ENCODE peak calls at places on chromosome 1, in seven cellular contexts. B is Right ventricle myocardium inferior, K is HTR-8/SVneo, H is fibroblast of gingiva, G is SW 1271, I is Right ventricle myocardium superior, M is GM20000. C is an unnamed sample.

GRCh38 chr1:231040019-231040799 is at the start of gene FAM89A:
- DNase-seq in H (peak; percentile 24), B (no peak), K (peak; percentile 71), I (peak; percentile 72), G (no peak), M (peak; percentile 95), C (peak; percentile 83)

GRCh38 chr1:34398916-34399275 is 222.2 kb downstream of the C1orf94 start:
- DNase-seq in I (no peak), K (no peak), H (no peak), M (no peak), G (no peak), B (no peak), C (no peak)

GRCh38 chr1:31984419-31985347 is 29.0 kb upstream of the KHDRBS1 start:
- DNase-seq in B (no peak), I (no peak), M (no peak), H (no peak), K (no peak), G (no peak), C (peak; percentile 63)

GRCh38 chr1:3735683-3736070 is 16.6 kb upstream of the CCDC27 start:
- DNase-seq in I (no peak), K (no peak), M (no peak), G (no peak), H (no peak), B (peak; percentile 26), C (no peak)

GRCh38 chr1:203201516-203202205 is 15.2 kb upstream of the CHI3L1 start:
- DNase-seq in G (no peak), H (no peak), I (no peak), K (no peak), B (no peak), M (no peak), C (no peak)

GRCh38 chr1:109659997-109660755 is 4.3 kb downstream of the GSTM4 start:
- DNase-seq in M (no peak), I (no peak), G (no peak), H (no peak), K (no peak), B (no peak), C (no peak)

GRCh38 chr1:113307771-113308451 is 82.4 kb upstream of the MAGI3 start:
- DNase-seq in G (no peak), K (no peak), B (no peak), I (no peak), M (no peak), H (peak; percentile 45), C (no peak)

GRCh38 chr1:247332215-247332900 is 691 bp upstream of the ZNF496 start:
- DNase-seq in M (peak; percentile 82), B (peak; percentile 80), H (peak; percentile 41), K (peak; percentile 44), I (peak; percentile 77), G (peak; percentile 68), C (peak; percentile 75)

GRCh38 chr1:170351368-170351946 is 180.5 kb upstream of the GORAB start:
- DNase-seq in B (no peak), M (no peak), I (no peak), K (no peak), G (no peak), H (no peak), C (no peak)

GRCh38 chr1:180248731-180249681 is 18.9 kb downstream of the LHX4 start:
- DNase-seq in B (no peak), G (no peak), M (no peak), K (no peak), H (peak; percentile 14), I (peak; percentile 34), C (peak; percentile 40)

GRCh38 chr1:100941098-100941527 is 45.2 kb downstream of the SLC30A7 start:
- DNase-seq in G (no peak), H (no peak), I (no peak), B (no peak), K (no peak), M (no peak), C (no peak)

GRCh38 chr1:33424205-33424604 is 6.7 kb downstream of the PHC2 start:
- DNase-seq in G (peak; percentile 27), B (no peak), M (no peak), H (no peak), I (no peak), K (no peak), C (no peak)

GRCh38 chr1:154760469-154760933 is 109.6 kb downstream of the KCNN3 start:
- DNase-seq in B (peak; percentile 86), M (peak; percentile 90), K (peak; percentile 48), G (no peak), H (no peak), I (peak; percentile 75), C (peak; percentile 37)

GRCh38 chr1:78279051-78279450 is 211.7 kb upstream of the PTGFR start:
- DNase-seq in M (no peak), H (peak; percentile 98), K (no peak), G (no peak), I (no peak), B (no peak), C (no peak)

GRCh38 chr1:16178596-16179497 is 23.0 kb upstream of the EPHA2 start:
- DNase-seq in B (peak; percentile 9), H (no peak), K (no peak), G (no peak), M (no peak), I (no peak), C (no peak)

GRCh38 chr1:3258431-3259003 is 189.5 kb downstream of the PRDM16 start:
- DNase-seq in M (no peak), H (no peak), I (no peak), B (no peak), K (no peak), G (no peak), C (no peak)

GRCh38 chr1:169427081-169427611 is at the start of gene CCDC181:
- DNase-seq in B (peak; percentile 76), G (peak; percentile 36), M (peak; percentile 63), H (peak; percentile 26), K (peak; percentile 10), I (peak; percentile 72), C (peak; percentile 15)

GRCh38 chr1:56447732-56448276 is 131.6 kb downstream of the PLPP3 start:
- DNase-seq in M (no peak), G (no peak), H (no peak), K (no peak), I (no peak), B (no peak), C (no peak)

GRCh38 chr1:68889471-68889870 is 392.6 kb upstream of the DEPDC1 start:
- DNase-seq in I (no peak), H (no peak), B (no peak), K (no peak), M (no peak), G (no peak), C (no peak)

GRCh38 chr1:55363261-55363660 is 148.1 kb upstream of the USP24 start:
- DNase-seq in M (no peak), B (no peak), I (no peak), K (no peak), H (peak; percentile 12), G (no peak), C (no peak)

GRCh38 chr1:16988210-16988609 is 7.8 kb upstream of the MFAP2 start:
- DNase-seq in K (no peak), G (no peak), B (no peak), I (no peak), H (no peak), M (no peak), C (no peak)

GRCh38 chr1:115912116-115912515 is 64.2 kb upstream of the SLC22A15 start:
- DNase-seq in I (no peak), M (no peak), G (no peak), B (no peak), H (no peak), K (no peak), C (no peak)